ENCODE peak calls at places on chromosomes 6 and 20, in ten cellular contexts. D, A, L, U, I, W, V, K, S and O are unnamed samples.
A peak's percentile ranks its signal among the peaks of the same experiment; 100 is the strongest.

GRCh38 chr6:47080083-47080596 is 38.0 kb upstream of the ADGRF1 start:
- DNase-seq in D (no peak), A (no peak), L (no peak), U (no peak), I (no peak), W (no peak), V (no peak), K (no peak), S (no peak), O (no peak)

GRCh38 chr6:135066806-135067205 is 12.2 kb upstream of the HBS1L start:
- DNase-seq in D (no peak), A (no peak), L (no peak), U (no peak), I (no peak), W (no peak), V (no peak), K (no peak), S (no peak), O (no peak)

GRCh38 chr20:45036044-45036755 is 64.7 kb downstream of the KCNS1 start:
- DNase-seq in D (no peak), A (no peak), L (no peak), U (no peak), I (no peak), W (no peak), V (no peak), K (no peak), S (peak; percentile 71), O (no peak)

GRCh38 chr6:170285482-170285881 is 5.4 kb downstream of the DLL1 start:
- DNase-seq in D (no peak), A (no peak), L (no peak), U (no peak), I (no peak), W (no peak), V (no peak), K (no peak), S (no peak), O (no peak)

GRCh38 chr20:24990810-24991252 is 1.7 kb downstream of the APMAP start:
- DNase-seq in D (no peak), A (no peak), L (no peak), U (no peak), I (no peak), W (no peak), V (no peak), K (no peak), S (no peak), O (peak; percentile 34)

GRCh38 chr20:51347871-51348270 is 194.6 kb downstream of the NFATC2 start:
- DNase-seq in D (no peak), A (no peak), L (no peak), U (no peak), I (no peak), W (no peak), V (no peak), K (no peak), S (no peak), O (no peak)

GRCh38 chr20:35264755-35265154 is 13.2 kb downstream of the MMP24OS start:
- DNase-seq in D (no peak), A (no peak), L (no peak), U (no peak), I (no peak), W (no peak), V (no peak), K (no peak), S (peak; percentile 24), O (no peak)

GRCh38 chr6:36853325-36853724 is 14.1 kb upstream of the CPNE5 start:
- DNase-seq in D (no peak), A (no peak), L (peak; percentile 15), U (no peak), I (no peak), W (no peak), V (no peak), K (no peak), S (peak; percentile 98), O (no peak)

GRCh38 chr20:47674686-47675085 is 110.6 kb downstream of the SULF2 start:
- DNase-seq in D (no peak), A (no peak), L (no peak), U (no peak), I (no peak), W (no peak), V (no peak), K (no peak), S (no peak), O (no peak)

GRCh38 chr20:23970049-23970448 is 18.5 kb downstream of the GGTLC1 start:
- DNase-seq in D (no peak), A (no peak), L (no peak), U (no peak), I (no peak), W (no peak), V (no peak), K (no peak), S (no peak), O (no peak)

GRCh38 chr6:132604635-132605150 is 15.2 kb upstream of the TAAR5 start:
- DNase-seq in D (no peak), A (no peak), L (no peak), U (no peak), I (no peak), W (no peak), V (no peak), K (peak; percentile 49), S (no peak), O (no peak)

GRCh38 chr6:28769626-28770402 is 154.0 kb downstream of the TRIM27 start:
- DNase-seq in D (no peak), A (no peak), L (peak; percentile 24), U (no peak), I (no peak), W (no peak), V (no peak), K (no peak), S (peak; percentile 72), O (no peak)

GRCh38 chr20:48035961-48036731 is 250.9 kb upstream of the SULF2 start:
- DNase-seq in D (no peak), A (no peak), L (no peak), U (no peak), I (no peak), W (no peak), V (no peak), K (no peak), S (no peak), O (no peak)

GRCh38 chr20:50245561-50246366 is 55.1 kb downstream of the CEBPB start:
- DNase-seq in D (no peak), A (no peak), L (peak; percentile 50), U (no peak), I (no peak), W (no peak), V (no peak), K (no peak), S (peak; percentile 77), O (no peak)

GRCh38 chr6:139240161-139241010 is 51.4 kb downstream of the TXLNB start:
- DNase-seq in D (no peak), A (peak; percentile 53), L (peak; percentile 75), U (peak; percentile 64), I (no peak), W (no peak), V (no peak), K (peak; percentile 50), S (peak; percentile 54), O (no peak)

GRCh38 chr6:30884521-30885480 is 482 bp downstream of the DDR1 start:
- DNase-seq in D (no peak), A (peak; percentile 13), L (no peak), U (no peak), I (peak; percentile 38), W (peak; percentile 74), V (peak; percentile 28), K (peak; percentile 40), S (no peak), O (peak; percentile 51)

GRCh38 chr6:134351615-134352474 is 33.9 kb upstream of the SGK1 start:
- DNase-seq in D (no peak), A (peak; percentile 64), L (no peak), U (no peak), I (no peak), W (peak; percentile 22), V (no peak), K (no peak), S (no peak), O (no peak)

GRCh38 chr20:38294334-38294592 is 9.7 kb upstream of the BPI start:
- DNase-seq in D (no peak), A (no peak), L (no peak), U (no peak), I (no peak), W (no peak), V (no peak), K (no peak), S (no peak), O (no peak)

GRCh38 chr20:39916236-39916635 is 772.8 kb downstream of the MAFB start:
- DNase-seq in D (no peak), A (no peak), L (no peak), U (no peak), I (no peak), W (no peak), V (no peak), K (no peak), S (no peak), O (no peak)

GRCh38 chr6:134442073-134442472 is 124.2 kb upstream of the SGK1 start:
- DNase-seq in D (no peak), A (no peak), L (no peak), U (no peak), I (no peak), W (no peak), V (no peak), K (no peak), S (no peak), O (no peak)

GRCh38 chr6:137389150-137389664 is 105.0 kb downstream of the OLIG3 start:
- DNase-seq in D (no peak), A (no peak), L (no peak), U (no peak), I (peak; percentile 75), W (no peak), V (no peak), K (peak; percentile 31), S (peak; percentile 35), O (no peak)

GRCh38 chr6:29624520-29624961 is 8.4 kb downstream of the GABBR1 start:
- DNase-seq in D (no peak), A (no peak), L (no peak), U (no peak), I (no peak), W (no peak), V (no peak), K (no peak), S (no peak), O (no peak)

GRCh38 chr20:14657231-14657630 is 319.8 kb upstream of the FLRT3 start:
- DNase-seq in D (no peak), A (no peak), L (no peak), U (no peak), I (no peak), W (no peak), V (no peak), K (no peak), S (no peak), O (no peak)

GRCh38 chr6:72287801-72288200 is 334.1 kb upstream of the KCNQ5 start:
- DNase-seq in D (no peak), A (no peak), L (no peak), U (no peak), I (no peak), W (no peak), V (no peak), K (no peak), S (no peak), O (no peak)

GRCh38 chr6:166583230-166583629 is 3.2 kb downstream of the RAMACL start:
- DNase-seq in D (no peak), A (no peak), L (no peak), U (no peak), I (no peak), W (no peak), V (no peak), K (no peak), S (no peak), O (no peak)

GRCh38 chr20:57882451-57883161 is 172.8 kb upstream of the PMEPA1 start:
- DNase-seq in D (no peak), A (no peak), L (no peak), U (no peak), I (no peak), W (no peak), V (no peak), K (no peak), S (no peak), O (no peak)

GRCh38 chr6:12150812-12151432 is 138.8 kb downstream of the HIVEP1 start:
- DNase-seq in D (no peak), A (no peak), L (no peak), U (no peak), I (peak; percentile 40), W (no peak), V (no peak), K (peak; percentile 40), S (no peak), O (peak; percentile 58)

GRCh38 chr6:166726193-166726592 is 99.1 kb upstream of the RPS6KA2 start:
- DNase-seq in D (no peak), A (no peak), L (no peak), U (no peak), I (no peak), W (no peak), V (no peak), K (no peak), S (no peak), O (no peak)